ENCODE peak calls at places on chromosomes 4 and X, in five cellular contexts. K, V, P, S and M are unnamed samples.

GRCh38 chr4:48766393-48766792 is 13.7 kb downstream of the FRYL start:
- DNase-seq in K (no peak), V (no peak), P (no peak), S (no peak), M (no peak)

GRCh38 chr4:25662306-25662705 is 6.7 kb downstream of the SLC34A2 start:
- DNase-seq in K (no peak), V (no peak), P (no peak), S (no peak), M (no peak)

GRCh38 chr4:16573181-16573580 is 325.3 kb downstream of the LDB2 start:
- DNase-seq in K (no peak), V (no peak), P (no peak), S (no peak), M (no peak)

GRCh38 chr4:66097271-66097670 is 427.0 kb upstream of the EPHA5 start:
- DNase-seq in K (no peak), V (no peak), P (no peak), S (no peak), M (no peak)

GRCh38 chrX:1914606-1915365 is 299.9 kb downstream of the ASMT start:
- DNase-seq in K (no peak), V (no peak), P (no peak), S (no peak), M (no peak)

GRCh38 chrX:2690856-2691542 is at the start of gene CD99:
- DNase-seq in K (no peak), V (peak), P (peak), S (peak), M (peak)

GRCh38 chr4:8387615-8388266 is 52.8 kb downstream of the ACOX3 start:
- DNase-seq in K (no peak), V (no peak), P (no peak), S (no peak), M (no peak)

GRCh38 chrX:131802836-131803626 is 220.1 kb upstream of the STK26 start:
- DNase-seq in K (no peak), V (peak), P (no peak), S (peak), M (no peak)

GRCh38 chr4:21948347-21949072 is at the start of gene KCNIP4:
- DNase-seq in K (no peak), V (no peak), P (peak), S (peak), M (no peak)

GRCh38 chrX:23668335-23668734 is 1.0 kb downstream of the PRDX4 start:
- DNase-seq in K (no peak), V (no peak), P (no peak), S (no peak), M (no peak)